ENCODE peak calls at places on chromosomes 16 and 17, in six cellular contexts. One of them, this sample, is unnamed.

GRCh38 chr16:74268372-74268782 is 28.2 kb upstream of the PSMD7 start:
- DNase-seq in neural crest cell: no peak
- DNase-seq in mucosa of descending colon: no peak
- DNase-seq in GM10248: no peak
- DNase-seq in HFFc6: no peak
- DNase-seq in fibroblast of villous mesenchyme: no peak
- DNase-seq in this sample: no peak

GRCh38 chr16:1466968-1467521 is 7.8 kb downstream of the CLCN7 start:
- DNase-seq in neural crest cell: no peak
- DNase-seq in mucosa of descending colon: no peak
- DNase-seq in GM10248: no peak
- DNase-seq in HFFc6: no peak
- DNase-seq in fibroblast of villous mesenchyme: no peak
- DNase-seq in this sample: no peak

GRCh38 chr16:88768041-88768876 is 16.8 kb downstream of the PIEZO1 start:
- DNase-seq in neural crest cell: no peak
- DNase-seq in mucosa of descending colon: no peak
- DNase-seq in GM10248: no peak
- DNase-seq in HFFc6: no peak
- DNase-seq in fibroblast of villous mesenchyme: peak
- DNase-seq in this sample: no peak

GRCh38 chr16:75550211-75550662 is 5.8 kb downstream of the TMEM231 start:
- DNase-seq in neural crest cell: no peak
- DNase-seq in mucosa of descending colon: peak
- DNase-seq in GM10248: peak
- DNase-seq in HFFc6: peak
- DNase-seq in fibroblast of villous mesenchyme: no peak
- DNase-seq in this sample: no peak

GRCh38 chr17:17151055-17151454 is 55.1 kb downstream of the PLD6 start:
- DNase-seq in neural crest cell: no peak
- DNase-seq in mucosa of descending colon: no peak
- DNase-seq in GM10248: no peak
- DNase-seq in HFFc6: peak
- DNase-seq in fibroblast of villous mesenchyme: peak
- DNase-seq in this sample: no peak

GRCh38 chr16:86227801-86228200 is 282.5 kb upstream of the FOXF1 start:
- DNase-seq in neural crest cell: no peak
- DNase-seq in mucosa of descending colon: no peak
- DNase-seq in GM10248: no peak
- DNase-seq in HFFc6: peak
- DNase-seq in fibroblast of villous mesenchyme: no peak
- DNase-seq in this sample: no peak

GRCh38 chr17:76354747-76355310 is 1.1 kb upstream of the PRPSAP1 start:
- DNase-seq in neural crest cell: no peak
- DNase-seq in mucosa of descending colon: no peak
- DNase-seq in GM10248: no peak
- DNase-seq in HFFc6: no peak
- DNase-seq in fibroblast of villous mesenchyme: no peak
- DNase-seq in this sample: no peak

GRCh38 chr17:62755139-62755851 is 52.8 kb downstream of the MARCHF10 start:
- DNase-seq in neural crest cell: no peak
- DNase-seq in mucosa of descending colon: no peak
- DNase-seq in GM10248: no peak
- DNase-seq in HFFc6: no peak
- DNase-seq in fibroblast of villous mesenchyme: no peak
- DNase-seq in this sample: no peak

GRCh38 chr17:79940381-79941087 is 95.1 kb downstream of the TBC1D16 start:
- DNase-seq in neural crest cell: no peak
- DNase-seq in mucosa of descending colon: peak
- DNase-seq in GM10248: no peak
- DNase-seq in HFFc6: no peak
- DNase-seq in fibroblast of villous mesenchyme: no peak
- DNase-seq in this sample: no peak

GRCh38 chr16:4320030-4320429 is 4.2 kb downstream of the GLIS2 start:
- DNase-seq in neural crest cell: no peak
- DNase-seq in mucosa of descending colon: no peak
- DNase-seq in GM10248: no peak
- DNase-seq in HFFc6: no peak
- DNase-seq in fibroblast of villous mesenchyme: no peak
- DNase-seq in this sample: no peak

GRCh38 chr16:11526921-11527320 is 59.8 kb downstream of the LITAF start:
- DNase-seq in neural crest cell: no peak
- DNase-seq in mucosa of descending colon: no peak
- DNase-seq in GM10248: no peak
- DNase-seq in HFFc6: no peak
- DNase-seq in fibroblast of villous mesenchyme: no peak
- DNase-seq in this sample: no peak

GRCh38 chr17:74274060-74274702 is at the start of gene DNAI2:
- DNase-seq in neural crest cell: peak
- DNase-seq in mucosa of descending colon: peak
- DNase-seq in GM10248: no peak
- DNase-seq in HFFc6: no peak
- DNase-seq in fibroblast of villous mesenchyme: no peak
- DNase-seq in this sample: no peak

GRCh38 chr17:79777844-79778503 is at the start of gene CBX2:
- DNase-seq in neural crest cell: peak
- DNase-seq in mucosa of descending colon: peak
- DNase-seq in GM10248: peak
- DNase-seq in HFFc6: peak
- DNase-seq in fibroblast of villous mesenchyme: peak
- DNase-seq in this sample: peak

GRCh38 chr17:80105762-80106161 is 4.4 kb downstream of the GAA start:
- DNase-seq in neural crest cell: no peak
- DNase-seq in mucosa of descending colon: no peak
- DNase-seq in GM10248: no peak
- DNase-seq in HFFc6: no peak
- DNase-seq in fibroblast of villous mesenchyme: peak
- DNase-seq in this sample: peak

GRCh38 chr16:3992297-3993051 is 112.0 kb upstream of the CREBBP start:
- DNase-seq in neural crest cell: no peak
- DNase-seq in mucosa of descending colon: no peak
- DNase-seq in GM10248: no peak
- DNase-seq in HFFc6: no peak
- DNase-seq in fibroblast of villous mesenchyme: no peak
- DNase-seq in this sample: no peak

GRCh38 chr16:1884155-1884760 is 12.3 kb upstream of the MEIOB start:
- DNase-seq in neural crest cell: no peak
- DNase-seq in mucosa of descending colon: no peak
- DNase-seq in GM10248: no peak
- DNase-seq in HFFc6: no peak
- DNase-seq in fibroblast of villous mesenchyme: peak
- DNase-seq in this sample: no peak

GRCh38 chr17:48160177-48160967 is 52.8 kb downstream of the SNX11 start:
- DNase-seq in neural crest cell: no peak
- DNase-seq in mucosa of descending colon: peak
- DNase-seq in GM10248: no peak
- DNase-seq in HFFc6: no peak
- DNase-seq in fibroblast of villous mesenchyme: no peak
- DNase-seq in this sample: peak

GRCh38 chr17:32445075-32445427 is 741 bp downstream of the PSMD11 start:
- DNase-seq in neural crest cell: no peak
- DNase-seq in mucosa of descending colon: no peak
- DNase-seq in GM10248: no peak
- DNase-seq in HFFc6: peak
- DNase-seq in fibroblast of villous mesenchyme: peak
- DNase-seq in this sample: no peak

GRCh38 chr17:72387487-72387886 is 266.7 kb downstream of the SOX9 start:
- DNase-seq in neural crest cell: no peak
- DNase-seq in mucosa of descending colon: no peak
- DNase-seq in GM10248: no peak
- DNase-seq in HFFc6: peak
- DNase-seq in fibroblast of villous mesenchyme: peak
- DNase-seq in this sample: no peak

GRCh38 chr17:72390675-72391501 is 270.1 kb downstream of the SOX9 start:
- DNase-seq in neural crest cell: no peak
- DNase-seq in mucosa of descending colon: no peak
- DNase-seq in GM10248: no peak
- DNase-seq in HFFc6: peak
- DNase-seq in fibroblast of villous mesenchyme: peak
- DNase-seq in this sample: no peak

GRCh38 chr17:72387969-72388368 is 267.1 kb downstream of the SOX9 start:
- DNase-seq in neural crest cell: no peak
- DNase-seq in mucosa of descending colon: no peak
- DNase-seq in GM10248: no peak
- DNase-seq in HFFc6: no peak
- DNase-seq in fibroblast of villous mesenchyme: peak
- DNase-seq in this sample: no peak

GRCh38 chr17:72386619-72387237 is 265.9 kb downstream of the SOX9 start:
- DNase-seq in neural crest cell: no peak
- DNase-seq in mucosa of descending colon: no peak
- DNase-seq in GM10248: no peak
- DNase-seq in HFFc6: no peak
- DNase-seq in fibroblast of villous mesenchyme: peak
- DNase-seq in this sample: no peak

GRCh38 chr17:72388765-72389473 is 268.1 kb downstream of the SOX9 start:
- DNase-seq in neural crest cell: no peak
- DNase-seq in mucosa of descending colon: no peak
- DNase-seq in GM10248: no peak
- DNase-seq in HFFc6: peak
- DNase-seq in fibroblast of villous mesenchyme: peak
- DNase-seq in this sample: no peak
- TF ChIP-seq CTCF in neural crest cell: no peak
- TF ChIP-seq CTCF in mucosa of descending colon: no peak
- TF ChIP-seq CTCF in GM10248: no peak
- TF ChIP-seq CTCF in HFFc6: peak
- TF ChIP-seq CTCF in fibroblast of villous mesenchyme: peak
- TF ChIP-seq CTCF in this sample: no peak

DNA sequence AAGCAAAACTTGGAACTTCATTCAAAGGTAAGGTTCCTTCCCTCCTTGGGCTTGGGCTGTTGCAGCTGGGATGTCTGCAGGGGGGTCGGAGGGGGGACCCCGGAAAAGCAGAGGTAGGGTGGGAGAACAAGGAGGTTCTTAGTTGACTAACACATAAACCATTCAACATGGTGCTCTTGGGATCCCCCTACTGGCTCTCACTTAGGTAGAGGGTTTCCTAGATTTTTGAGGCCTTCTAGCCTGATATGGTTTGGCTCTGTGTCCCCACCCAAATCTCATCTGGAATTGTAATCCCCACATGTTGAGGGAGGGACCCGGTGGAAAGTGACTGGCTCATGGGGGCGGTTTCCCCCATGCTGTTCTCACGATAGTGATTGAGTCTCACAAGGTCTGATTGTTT is 93.9 kb downstream of the RGS9 start:
- DNase-seq in neural crest cell: no peak
- DNase-seq in mucosa of descending colon: no peak
- DNase-seq in GM10248: no peak
- DNase-seq in HFFc6: no peak
- DNase-seq in fibroblast of villous mesenchyme: no peak
- DNase-seq in this sample: no peak
- TF ChIP-seq CTCF in neural crest cell: no peak
- TF ChIP-seq CTCF in mucosa of descending colon: no peak
- TF ChIP-seq CTCF in GM10248: no peak
- TF ChIP-seq CTCF in HFFc6: no peak
- TF ChIP-seq CTCF in fibroblast of villous mesenchyme: no peak
- TF ChIP-seq CTCF in this sample: no peak

DNA sequence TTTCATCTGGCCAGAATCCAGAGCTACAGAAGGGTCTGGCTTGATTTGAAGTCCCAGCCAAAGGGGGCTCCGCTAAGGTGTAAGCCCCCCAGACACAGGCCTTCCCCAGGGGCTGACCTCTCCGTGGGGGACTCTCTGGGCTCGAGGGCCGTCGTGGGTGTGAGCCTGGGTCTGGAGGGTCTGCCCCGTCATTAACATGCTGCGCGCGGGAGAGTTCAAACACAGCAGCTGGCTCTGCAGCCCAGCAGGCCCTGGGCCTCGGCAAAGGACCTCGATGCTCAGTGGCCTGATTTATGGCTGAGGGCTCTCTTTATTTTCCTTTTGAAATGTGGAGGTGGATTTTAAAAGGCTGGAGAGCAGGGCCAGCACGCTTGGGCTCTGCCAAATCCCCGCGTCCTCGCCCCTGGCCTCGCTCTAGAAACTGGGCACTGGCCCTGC is 10.3 kb downstream of the ABR start:
- DNase-seq in neural crest cell: no peak
- DNase-seq in mucosa of descending colon: no peak
- DNase-seq in GM10248: no peak
- DNase-seq in HFFc6: no peak
- DNase-seq in fibroblast of villous mesenchyme: no peak
- DNase-seq in this sample: no peak
- TF ChIP-seq CTCF in neural crest cell: no peak
- TF ChIP-seq CTCF in mucosa of descending colon: no peak
- TF ChIP-seq CTCF in GM10248: no peak
- TF ChIP-seq CTCF in HFFc6: no peak
- TF ChIP-seq CTCF in fibroblast of villous mesenchyme: no peak
- TF ChIP-seq CTCF in this sample: no peak

GRCh38 chr16:87461466-87461975 is 31.3 kb downstream of the ZCCHC14 start:
- DNase-seq in neural crest cell: peak
- DNase-seq in mucosa of descending colon: peak
- DNase-seq in GM10248: peak
- DNase-seq in HFFc6: no peak
- DNase-seq in fibroblast of villous mesenchyme: peak
- DNase-seq in this sample: peak
- TF ChIP-seq CTCF in neural crest cell: peak
- TF ChIP-seq CTCF in mucosa of descending colon: peak
- TF ChIP-seq CTCF in GM10248: peak
- TF ChIP-seq CTCF in HFFc6: peak
- TF ChIP-seq CTCF in fibroblast of villous mesenchyme: no peak
- TF ChIP-seq CTCF in this sample: peak

DNA sequence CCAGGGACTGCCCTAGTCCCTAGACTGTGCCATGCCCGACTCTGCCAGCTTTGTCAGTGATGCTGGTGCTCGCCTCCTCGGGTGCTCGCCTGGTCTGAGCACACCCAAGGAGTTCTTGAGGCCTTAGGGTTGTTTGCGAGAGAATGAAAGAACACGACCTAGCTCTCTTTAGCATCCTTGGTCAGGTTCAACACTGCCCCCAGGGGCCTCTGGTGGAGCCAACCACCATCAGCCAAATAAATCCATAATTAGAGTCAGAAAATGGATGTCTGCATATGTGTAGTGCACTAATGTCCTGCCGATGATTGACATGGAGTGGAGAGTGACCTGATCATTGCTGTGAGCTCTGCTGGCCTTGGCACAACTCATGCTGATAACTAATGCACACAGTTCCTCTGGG is 8.2 kb upstream of the STH start:
- DNase-seq in neural crest cell: no peak
- DNase-seq in mucosa of descending colon: no peak
- DNase-seq in GM10248: no peak
- DNase-seq in HFFc6: no peak
- DNase-seq in fibroblast of villous mesenchyme: no peak
- DNase-seq in this sample: peak
- TF ChIP-seq CTCF in neural crest cell: peak
- TF ChIP-seq CTCF in mucosa of descending colon: no peak
- TF ChIP-seq CTCF in GM10248: no peak
- TF ChIP-seq CTCF in HFFc6: peak
- TF ChIP-seq CTCF in fibroblast of villous mesenchyme: no peak
- TF ChIP-seq CTCF in this sample: no peak